ENCODE peak calls at places on chromosomes 1 and 21, in four cellular contexts. F is neuronal stem cell, G is K562, T is neural progenitor cell. K is an unnamed sample.

GRCh38 chr1:82697965-82698364 is 897.2 kb downstream of the ADGRL2 start:
- DNase-seq in F (no peak), G (no peak), T (no peak), K (no peak)

GRCh38 chr21:36237441-36237840 is 80.8 kb downstream of the DOP1B start:
- DNase-seq in F (no peak), G (no peak), T (no peak), K (peak)

GRCh38 chr21:38303300-38303699 is 46.5 kb downstream of the KCNJ15 start:
- DNase-seq in F (no peak), G (no peak), T (no peak), K (no peak)

GRCh38 chr1:30413111-30413440 is 310.3 kb downstream of the MATN1 start:
- DNase-seq in F (no peak), G (no peak), T (no peak), K (no peak)

GRCh38 chr1:194816859-194817258 is 1630.4 kb upstream of the B3GALT2 start:
- DNase-seq in F (no peak), G (no peak), T (no peak), K (no peak)

GRCh38 chr1:56911098-56911497 is 54.7 kb downstream of the C8B start:
- DNase-seq in F (no peak), G (no peak), T (no peak), K (no peak)

GRCh38 chr1:45864124-45864721 is 60.8 kb downstream of the MAST2 start:
- DNase-seq in F (no peak), G (peak), T (no peak), K (no peak)

GRCh38 chr1:45512641-45513054 is 9.0 kb downstream of the PRDX1 start:
- DNase-seq in F (peak), G (peak), T (peak), K (peak)

GRCh38 chr1:108646661-108647269 is 14.1 kb downstream of the HENMT1 start:
- DNase-seq in F (no peak), G (peak), T (no peak), K (no peak)

GRCh38 chr21:45004481-45005263 is 64.8 kb downstream of the SLX9 start:
- DNase-seq in F (no peak), G (peak), T (no peak), K (no peak)

GRCh38 chr21:41677671-41678015 is 89.2 kb downstream of the RIPK4 start:
- DNase-seq in F (no peak), G (no peak), T (no peak), K (no peak)

GRCh38 chr1:78472851-78473496 is 17.8 kb upstream of the PTGFR start:
- DNase-seq in F (no peak), G (no peak), T (no peak), K (no peak)

GRCh38 chr1:903721-904270 is 19.9 kb upstream of the SAMD11 start:
- DNase-seq in F (no peak), G (no peak), T (peak), K (no peak)
- H3K9ac ChIP-seq in F (no peak), G (peak), T (no peak), K (peak)

GRCh38 chr1:85240659-85241058 is 18.8 kb downstream of the C1orf52 start:
- DNase-seq in F (no peak), G (no peak), T (no peak), K (no peak)
- H3K9ac ChIP-seq in F (no peak), G (no peak), T (no peak), K (no peak)

GRCh38 chr1:196607940-196608339 is 300 bp downstream of the KCNT2 start:
- DNase-seq in F (no peak), G (no peak), T (peak), K (no peak)

GRCh38 chr1:196609114-196609737 is 986 bp upstream of the KCNT2 start:
- DNase-seq in F (no peak), G (peak), T (peak), K (no peak)

GRCh38 chr1:196611873-196612272 is 3.6 kb upstream of the KCNT2 start:
- DNase-seq in F (no peak), G (no peak), T (peak), K (no peak)

GRCh38 chr1:196603651-196604050 is 4.6 kb downstream of the KCNT2 start:
- DNase-seq in F (no peak), G (no peak), T (no peak), K (no peak)

GRCh38 chr1:196608401-196609113 is at the start of gene KCNT2:
- DNase-seq in F (peak), G (peak), T (peak), K (no peak)
- H3K9ac ChIP-seq in F (peak), G (no peak), T (peak), K (no peak)

GRCh38 chr1:185648858-185649589 is 85.2 kb upstream of the HMCN1 start:
- DNase-seq in F (no peak), G (no peak), T (no peak), K (no peak)

GRCh38 chr1:185645201-185645640 is 89.0 kb upstream of the HMCN1 start:
- DNase-seq in F (no peak), G (no peak), T (peak), K (no peak)

GRCh38 chr1:185646202-185646683 is 87.9 kb upstream of the HMCN1 start:
- DNase-seq in F (peak), G (no peak), T (peak), K (no peak)

GRCh38 chr1:185644531-185644930 is 89.7 kb upstream of the HMCN1 start:
- DNase-seq in F (no peak), G (no peak), T (no peak), K (no peak)

DNA sequence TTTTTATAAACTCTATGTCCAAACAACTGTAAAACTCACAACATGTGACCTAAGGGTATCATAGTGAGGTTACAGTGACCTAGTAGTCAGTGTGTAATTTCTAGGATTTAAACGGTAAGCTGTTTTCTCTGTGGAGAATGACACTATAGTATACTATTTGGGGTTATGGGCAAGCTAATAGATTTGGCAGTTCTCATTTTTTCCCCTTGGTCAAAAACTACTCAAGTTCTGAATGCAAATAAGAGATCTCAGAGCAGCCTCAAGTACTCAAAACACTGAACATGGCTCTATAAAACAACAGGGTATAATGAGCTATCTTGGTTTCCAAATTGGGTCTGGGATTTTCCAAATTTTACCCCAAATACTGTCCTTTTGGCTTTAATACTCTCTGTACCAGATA is 88.5 kb upstream of the HMCN1 start:
- DNase-seq in F (no peak), G (no peak), T (no peak), K (no peak)
- H3K9ac ChIP-seq in F (no peak), G (no peak), T (no peak), K (no peak)

GRCh38 chr1:53503433-53503925 is 44.3 kb downstream of the DMRTB1 start:
- DNase-seq in F (no peak), G (no peak), T (peak), K (no peak)
- H3K9ac ChIP-seq in F (peak), G (no peak), T (no peak), K (no peak)

GRCh38 chr1:76891931-76892330 is 24.7 kb downstream of the ST6GALNAC5 start:
- DNase-seq in F (no peak), G (no peak), T (no peak), K (no peak)
- H3K9ac ChIP-seq in F (no peak), G (no peak), T (no peak), K (no peak)

GRCh38 chr1:27316860-27317259 is 5.1 kb upstream of the TMEM222 start:
- DNase-seq in F (no peak), G (no peak), T (no peak), K (no peak)

GRCh38 chr1:27318137-27318536 is 3.8 kb upstream of the TMEM222 start:
- DNase-seq in F (no peak), G (no peak), T (no peak), K (no peak)

GRCh38 chr1:27321813-27322568 is at the start of gene TMEM222:
- DNase-seq in F (peak), G (peak), T (peak), K (peak)

GRCh38 chr1:27314737-27315136 is 7.2 kb upstream of the TMEM222 start:
- DNase-seq in F (no peak), G (no peak), T (no peak), K (no peak)

DNA sequence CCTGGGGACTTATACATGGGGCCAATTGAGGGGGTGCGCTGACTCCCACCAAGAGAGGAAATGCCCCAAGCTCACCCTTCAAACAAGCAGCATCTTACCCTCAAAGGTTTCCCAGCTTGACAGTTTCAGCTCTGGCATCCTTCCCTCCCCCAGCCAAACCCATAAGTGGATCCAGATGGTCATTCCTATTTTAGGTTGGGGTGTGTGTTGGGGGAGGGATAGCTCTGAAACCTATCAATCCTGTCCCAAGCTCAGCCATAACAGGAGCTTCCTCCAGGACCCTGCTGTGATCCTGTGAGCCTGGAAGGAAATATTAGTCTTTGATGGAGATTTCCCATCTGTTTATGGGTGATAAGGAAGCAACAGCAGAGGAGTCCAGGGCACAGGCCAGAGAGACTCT is 3.4 kb upstream of the TMEM222 start:
- DNase-seq in F (no peak), G (no peak), T (no peak), K (no peak)
- H3K9ac ChIP-seq in F (no peak), G (no peak), T (peak), K (no peak)

GRCh38 chr1:43473463-43473862 is 19.7 kb upstream of the HYI start:
- DNase-seq in F (no peak), G (no peak), T (no peak), K (no peak)
- H3K9ac ChIP-seq in F (no peak), G (no peak), T (no peak), K (no peak)